ENCODE peak calls at places on chromosome 13, in seven cellular contexts. One of them, this sample, is unnamed.

GRCh38 chr13:73140804-73141203 is 82.0 kb downstream of the KLF5 start:
- DNase-seq in GM12878: no peak
- DNase-seq in GM12892: no peak
- DNase-seq in HepG2: no peak
- DNase-seq in H1: no peak
- DNase-seq in K562: no peak
- DNase-seq in SK-N-SH: no peak
- DNase-seq in this sample: no peak

GRCh38 chr13:108925070-108925469 is 295.7 kb downstream of the MYO16 start:
- DNase-seq in GM12892: no peak
- DNase-seq in H1: no peak
- DNase-seq in K562: no peak
- DNase-seq in GM12878: no peak
- DNase-seq in HepG2: no peak
- DNase-seq in SK-N-SH: no peak
- DNase-seq in this sample: no peak

GRCh38 chr13:111883571-111884343 is 183.2 kb upstream of the SOX1 start:
- DNase-seq in HepG2: no peak
- DNase-seq in SK-N-SH: no peak
- DNase-seq in GM12878: no peak
- DNase-seq in GM12892: no peak
- DNase-seq in H1: no peak
- DNase-seq in K562: no peak
- DNase-seq in this sample: no peak

GRCh38 chr13:39468306-39468705 is 134.7 kb downstream of the LHFPL6 start:
- DNase-seq in SK-N-SH: no peak
- DNase-seq in H1: no peak
- DNase-seq in GM12878: no peak
- DNase-seq in GM12892: no peak
- DNase-seq in HepG2: no peak
- DNase-seq in K562: no peak
- DNase-seq in this sample: no peak

GRCh38 chr13:91739751-91740150 is 341.3 kb downstream of the GPC5 start:
- DNase-seq in H1: no peak
- DNase-seq in K562: no peak
- DNase-seq in GM12892: no peak
- DNase-seq in GM12878: no peak
- DNase-seq in HepG2: no peak
- DNase-seq in SK-N-SH: no peak
- DNase-seq in this sample: no peak

GRCh38 chr13:79212064-79212619 is 193.9 kb downstream of the RBM26 start:
- DNase-seq in H1: no peak
- DNase-seq in HepG2: peak; percentile 69
- DNase-seq in K562: no peak
- DNase-seq in SK-N-SH: no peak
- DNase-seq in GM12878: no peak
- DNase-seq in GM12892: no peak
- DNase-seq in this sample: no peak

GRCh38 chr13:31227063-31227462 is 27.3 kb downstream of the B3GLCT start:
- DNase-seq in GM12878: no peak
- DNase-seq in H1: no peak
- DNase-seq in K562: no peak
- DNase-seq in HepG2: no peak
- DNase-seq in SK-N-SH: no peak
- DNase-seq in GM12892: no peak
- DNase-seq in this sample: no peak

GRCh38 chr13:36030670-36031331 is 100.4 kb downstream of the DCLK1 start:
- DNase-seq in K562: no peak
- DNase-seq in GM12892: no peak
- DNase-seq in HepG2: no peak
- DNase-seq in SK-N-SH: peak; percentile 20
- DNase-seq in H1: no peak
- DNase-seq in GM12878: no peak
- DNase-seq in this sample: no peak

GRCh38 chr13:80630685-80631121 is 289.8 kb upstream of the SPRY2 start:
- DNase-seq in GM12878: no peak
- DNase-seq in H1: no peak
- DNase-seq in K562: no peak
- DNase-seq in GM12892: no peak
- DNase-seq in SK-N-SH: no peak
- DNase-seq in HepG2: no peak
- DNase-seq in this sample: no peak

GRCh38 chr13:23794267-23795161 is 94.7 kb downstream of the MIPEP start:
- DNase-seq in K562: no peak
- DNase-seq in SK-N-SH: no peak
- DNase-seq in GM12892: no peak
- DNase-seq in H1: no peak
- DNase-seq in HepG2: no peak
- DNase-seq in GM12878: peak; percentile 72
- DNase-seq in this sample: no peak

GRCh38 chr13:107650081-107650701 is 565.1 kb downstream of the LIG4 start:
- DNase-seq in HepG2: peak; percentile 16
- DNase-seq in GM12892: no peak
- DNase-seq in H1: peak; percentile 47
- DNase-seq in K562: peak; percentile 40
- DNase-seq in SK-N-SH: peak; percentile 25
- DNase-seq in GM12878: no peak
- DNase-seq in this sample: no peak

GRCh38 chr13:81326913-81327312 is 986.0 kb upstream of the SPRY2 start:
- DNase-seq in HepG2: no peak
- DNase-seq in GM12878: no peak
- DNase-seq in SK-N-SH: no peak
- DNase-seq in K562: no peak
- DNase-seq in GM12892: no peak
- DNase-seq in H1: no peak
- DNase-seq in this sample: no peak

GRCh38 chr13:82664183-82664582 is 1218.1 kb downstream of the SLITRK1 start:
- DNase-seq in H1: no peak
- DNase-seq in K562: no peak
- DNase-seq in SK-N-SH: no peak
- DNase-seq in HepG2: no peak
- DNase-seq in GM12878: no peak
- DNase-seq in GM12892: no peak
- DNase-seq in this sample: no peak

GRCh38 chr13:90447735-90448103 is 899.8 kb upstream of the MIR17HG start:
- DNase-seq in GM12892: no peak
- DNase-seq in SK-N-SH: no peak
- DNase-seq in H1: no peak
- DNase-seq in K562: no peak
- DNase-seq in GM12878: no peak
- DNase-seq in HepG2: no peak
- DNase-seq in this sample: no peak

GRCh38 chr13:27980280-27980998 is 8.1 kb downstream of the URAD start:
- DNase-seq in GM12878: no peak
- DNase-seq in SK-N-SH: no peak
- DNase-seq in GM12892: no peak
- DNase-seq in HepG2: no peak
- DNase-seq in H1: no peak
- DNase-seq in K562: no peak
- DNase-seq in this sample: no peak

GRCh38 chr13:108227651-108228272 is 9.6 kb downstream of the ABHD13 start:
- DNase-seq in SK-N-SH: peak; percentile 22
- DNase-seq in GM12892: no peak
- DNase-seq in GM12878: no peak
- DNase-seq in K562: peak; percentile 53
- DNase-seq in HepG2: peak; percentile 21
- DNase-seq in H1: no peak
- DNase-seq in this sample: no peak

GRCh38 chr13:111865826-111866225 is 201.1 kb upstream of the SOX1 start:
- DNase-seq in H1: no peak
- DNase-seq in GM12892: no peak
- DNase-seq in K562: no peak
- DNase-seq in GM12878: no peak
- DNase-seq in HepG2: no peak
- DNase-seq in SK-N-SH: no peak
- DNase-seq in this sample: no peak

GRCh38 chr13:39463611-39464010 is 139.4 kb downstream of the LHFPL6 start:
- DNase-seq in GM12878: no peak
- DNase-seq in GM12892: no peak
- DNase-seq in HepG2: no peak
- DNase-seq in K562: no peak
- DNase-seq in H1: no peak
- DNase-seq in SK-N-SH: no peak
- DNase-seq in this sample: no peak

GRCh38 chr13:23618341-23618740 is 48.1 kb downstream of the TNFRSF19 start:
- DNase-seq in SK-N-SH: no peak
- DNase-seq in HepG2: no peak
- DNase-seq in GM12892: no peak
- DNase-seq in GM12878: no peak
- DNase-seq in H1: no peak
- DNase-seq in K562: no peak
- DNase-seq in this sample: no peak

GRCh38 chr13:54682184-54682583 is 1653.6 kb downstream of the OLFM4 start:
- DNase-seq in GM12878: no peak
- DNase-seq in SK-N-SH: no peak
- DNase-seq in K562: no peak
- DNase-seq in H1: no peak
- DNase-seq in HepG2: no peak
- DNase-seq in GM12892: no peak
- DNase-seq in this sample: no peak

GRCh38 chr13:103308700-103309099 is 242.5 kb upstream of the SLC10A2 start:
- DNase-seq in HepG2: no peak
- DNase-seq in H1: no peak
- DNase-seq in GM12878: no peak
- DNase-seq in K562: no peak
- DNase-seq in SK-N-SH: no peak
- DNase-seq in GM12892: no peak
- DNase-seq in this sample: no peak

GRCh38 chr13:110531671-110532083 is 29.8 kb downstream of the RAB20 start:
- DNase-seq in GM12878: no peak
- DNase-seq in H1: no peak
- DNase-seq in K562: no peak
- DNase-seq in GM12892: no peak
- DNase-seq in HepG2: no peak
- DNase-seq in SK-N-SH: no peak
- DNase-seq in this sample: no peak

GRCh38 chr13:40993987-40994386 is 25.1 kb downstream of the ELF1 start:
- DNase-seq in HepG2: no peak
- DNase-seq in H1: no peak
- DNase-seq in K562: no peak
- DNase-seq in SK-N-SH: no peak
- DNase-seq in GM12878: no peak
- DNase-seq in GM12892: no peak
- DNase-seq in this sample: no peak
- TF ChIP-seq POLR2AphosphoS5 in HepG2: no peak
- TF ChIP-seq POLR2AphosphoS5 in H1: no peak
- TF ChIP-seq POLR2AphosphoS5 in K562: no peak
- TF ChIP-seq POLR2AphosphoS5 in SK-N-SH: no peak
- TF ChIP-seq POLR2AphosphoS5 in GM12878: no peak
- TF ChIP-seq POLR2AphosphoS5 in GM12892: no peak
- TF ChIP-seq POLR2AphosphoS5 in this sample: no peak

GRCh38 chr13:20151016-20151415 is 9.8 kb downstream of the GJA3 start:
- DNase-seq in H1: no peak
- DNase-seq in K562: peak; percentile 52
- DNase-seq in SK-N-SH: no peak
- DNase-seq in HepG2: no peak
- DNase-seq in GM12892: no peak
- DNase-seq in GM12878: no peak
- DNase-seq in this sample: no peak
- TF ChIP-seq TAF1 in H1: no peak
- TF ChIP-seq TAF1 in K562: no peak
- TF ChIP-seq TAF1 in SK-N-SH: no peak
- TF ChIP-seq TAF1 in HepG2: no peak
- TF ChIP-seq TAF1 in GM12892: no peak
- TF ChIP-seq TAF1 in GM12878: no peak
- TF ChIP-seq TAF1 in this sample: no peak

GRCh38 chr13:106536244-106537034 is 977 bp upstream of the EFNB2 start:
- DNase-seq in GM12878: peak; percentile 30
- DNase-seq in K562: peak; percentile 86
- DNase-seq in SK-N-SH: peak; percentile 81
- DNase-seq in H1: peak; percentile 75
- DNase-seq in GM12892: peak; percentile 63
- DNase-seq in HepG2: peak; percentile 47
- DNase-seq in this sample: peak; percentile 59
- TF ChIP-seq POLR2AphosphoS5 in GM12878: no peak
- TF ChIP-seq POLR2AphosphoS5 in K562: no peak
- TF ChIP-seq POLR2AphosphoS5 in SK-N-SH: no peak
- TF ChIP-seq POLR2AphosphoS5 in H1: no peak
- TF ChIP-seq POLR2AphosphoS5 in GM12892: no peak
- TF ChIP-seq POLR2AphosphoS5 in HepG2: no peak
- TF ChIP-seq POLR2AphosphoS5 in this sample: no peak

GRCh38 chr13:113784645-113785024 is 25.6 kb downstream of the TMEM255B start:
- DNase-seq in HepG2: no peak
- DNase-seq in H1: no peak
- DNase-seq in K562: no peak
- DNase-seq in SK-N-SH: no peak
- DNase-seq in GM12892: no peak
- DNase-seq in GM12878: no peak
- DNase-seq in this sample: no peak

GRCh38 chr13:113786262-113786841 is 27.3 kb downstream of the TMEM255B start:
- DNase-seq in K562: no peak
- DNase-seq in SK-N-SH: no peak
- DNase-seq in HepG2: no peak
- DNase-seq in GM12892: no peak
- DNase-seq in GM12878: no peak
- DNase-seq in H1: no peak
- DNase-seq in this sample: no peak

GRCh38 chr13:113783482-113783881 is 24.5 kb downstream of the TMEM255B start:
- DNase-seq in SK-N-SH: no peak
- DNase-seq in GM12892: no peak
- DNase-seq in H1: no peak
- DNase-seq in HepG2: no peak
- DNase-seq in GM12878: no peak
- DNase-seq in K562: no peak
- DNase-seq in this sample: no peak

GRCh38 chr13:113783966-113784644 is 25.1 kb downstream of the TMEM255B start:
- DNase-seq in HepG2: no peak
- DNase-seq in GM12878: no peak
- DNase-seq in SK-N-SH: no peak
- DNase-seq in GM12892: no peak
- DNase-seq in H1: no peak
- DNase-seq in K562: no peak
- DNase-seq in this sample: no peak

DNA sequence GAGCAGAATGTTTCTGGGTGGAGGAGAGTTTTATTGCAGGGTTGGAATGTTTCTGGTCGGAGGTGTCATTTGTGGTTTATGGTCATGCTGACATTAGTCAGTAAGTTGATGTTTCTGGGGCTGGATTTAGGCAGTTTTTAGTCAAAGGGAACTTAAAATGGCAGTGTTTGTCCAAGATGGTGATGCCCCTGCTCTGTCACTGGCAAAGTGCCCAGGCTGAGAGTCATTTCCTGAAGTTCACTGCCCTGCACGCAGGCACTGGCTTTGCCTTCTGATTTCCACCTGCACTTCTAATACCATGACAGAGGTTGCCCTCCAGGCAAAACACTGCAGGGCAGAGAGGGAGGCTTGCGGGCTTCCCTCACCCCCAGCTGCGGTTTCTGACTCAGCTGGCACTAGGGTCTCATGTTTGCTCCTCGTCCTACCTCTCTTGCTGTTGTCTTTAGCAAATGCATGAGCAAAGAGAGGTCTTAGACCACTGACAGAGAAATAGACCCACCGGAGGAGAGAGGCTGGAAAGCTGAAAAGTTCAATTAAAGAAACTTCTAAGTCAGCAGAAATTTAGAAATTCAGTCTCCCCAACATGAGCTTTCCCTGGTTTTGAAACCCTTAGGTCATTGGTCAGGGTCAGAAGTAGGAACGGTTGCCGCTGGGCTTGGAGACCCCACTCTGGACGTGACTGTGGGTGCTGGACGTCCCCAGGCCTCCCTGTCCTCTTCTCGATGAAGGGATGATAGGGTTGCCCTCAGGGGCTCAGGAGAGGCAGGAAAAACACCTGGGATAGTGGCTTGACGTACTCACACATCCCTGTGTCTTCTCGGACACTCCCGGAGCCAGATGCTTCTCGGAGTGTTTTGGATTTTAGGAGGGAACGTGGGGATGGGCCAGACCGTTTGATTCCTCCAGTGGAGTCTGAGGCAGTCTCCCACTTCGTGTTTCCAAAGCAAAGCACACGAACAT is 26.3 kb downstream of the TMEM255B start:
- DNase-seq in GM12892: no peak
- DNase-seq in GM12878: no peak
- DNase-seq in K562: no peak
- DNase-seq in H1: no peak
- DNase-seq in HepG2: no peak
- DNase-seq in SK-N-SH: no peak
- DNase-seq in this sample: no peak
- TF ChIP-seq TAF1 in GM12892: no peak
- TF ChIP-seq TAF1 in GM12878: no peak
- TF ChIP-seq TAF1 in K562: no peak
- TF ChIP-seq TAF1 in H1: no peak
- TF ChIP-seq TAF1 in HepG2: no peak
- TF ChIP-seq TAF1 in SK-N-SH: no peak
- TF ChIP-seq TAF1 in this sample: no peak